ENCODE peak calls at places on chromosome 2, in six cellular contexts. K, H, A, I, P and V are unnamed samples.
A peak's percentile ranks its signal among the peaks of the same experiment; 100 is the strongest.

GRCh38 chr2:39782591-39782990 is 3.5 kb upstream of the THUMPD2 start:
- DNase-seq in H (no peak), P (no peak), K (no peak), I (no peak), A (no peak), V (no peak)

GRCh38 chr2:8239402-8240127 is 442.3 kb upstream of the ID2 start:
- DNase-seq in H (no peak), P (peak; percentile 41), A (no peak), I (peak; percentile 24), K (no peak), V (no peak)

GRCh38 chr2:98637401-98638144 is 29.2 kb downstream of the UNC50 start:
- DNase-seq in K (no peak), P (no peak), A (peak; percentile 12), H (no peak), I (no peak), V (peak; percentile 22)

GRCh38 chr2:23379220-23379695 is 5.7 kb upstream of the KLHL29 start:
- DNase-seq in I (no peak), P (no peak), H (no peak), A (no peak), K (no peak), V (no peak)

GRCh38 chr2:62382757-62383156 is 123.2 kb downstream of the TMEM17 start:
- DNase-seq in P (no peak), H (no peak), K (no peak), I (no peak), A (no peak), V (no peak)

GRCh38 chr2:137507237-137507636 is 457.0 kb upstream of the HNMT start:
- DNase-seq in I (no peak), K (no peak), H (no peak), A (no peak), P (no peak), V (no peak)

GRCh38 chr2:9690252-9690651 is 59.5 kb upstream of the YWHAQ start:
- DNase-seq in P (no peak), A (no peak), I (no peak), H (no peak), K (no peak), V (no peak)

GRCh38 chr2:197131558-197131855 is 179.1 kb downstream of the ANKRD44 start:
- DNase-seq in K (no peak), A (no peak), H (no peak), P (no peak), I (no peak), V (no peak)

GRCh38 chr2:67272195-67272594 is 124.9 kb upstream of the ETAA1 start:
- DNase-seq in P (no peak), K (no peak), A (no peak), H (no peak), I (no peak), V (no peak)

GRCh38 chr2:29189052-29189451 is 73.8 kb downstream of the CLIP4 start:
- DNase-seq in K (no peak), I (no peak), H (no peak), P (no peak), A (no peak), V (no peak)

GRCh38 chr2:18282026-18282425 is 278.4 kb downstream of the RDH14 start:
- DNase-seq in I (no peak), H (no peak), A (no peak), P (no peak), K (no peak), V (no peak)

GRCh38 chr2:109517118-109517889 is 96.5 kb downstream of the SEPTIN10 start:
- DNase-seq in K (no peak), P (no peak), I (no peak), H (no peak), A (no peak), V (no peak)

GRCh38 chr2:101759162-101759561 is 61.7 kb downstream of the MAP4K4 start:
- DNase-seq in I (no peak), P (no peak), A (no peak), K (no peak), H (no peak), V (no peak)

GRCh38 chr2:218017211-218018053 is 14.6 kb upstream of the TNS1 start:
- DNase-seq in K (no peak), H (no peak), P (no peak), I (no peak), A (no peak), V (no peak)

GRCh38 chr2:139317259-139317658 is 537.1 kb upstream of the NXPH2 start:
- DNase-seq in I (no peak), H (no peak), P (no peak), A (no peak), K (no peak), V (no peak)